ENCODE peak calls at places on chromosomes 7 and 10, in nine cellular contexts. U is psoas muscle, Q is fibroblast of lung, L is lower lobe of right lung, F is mammary epithelial cell, O is IMR-90, X is Karpas-422, Z is prostate gland, A is tibial artery. S is an unnamed sample. For H3K9me3 and H3K4me1, the result is how much of the 10 kb centered on the place peaks cover.

GRCh38 chr7:36261019-36261754 is 108.1 kb downstream of the EEPD1 start:
- DNase-seq in U (no peak), Q (peak), L (no peak), F (no peak), O (peak), X (peak), Z (peak), A (no peak), S (no peak)

GRCh38 chr10:132616995-132617780 is 79.6 kb downstream of the INPP5A start:
- DNase-seq in U (no peak), Q (no peak), L (no peak), F (no peak), O (no peak), X (no peak), Z (no peak), A (no peak), S (peak)

GRCh38 chr10:24118246-24118645 is 90.7 kb upstream of the KIAA1217 start:
- DNase-seq in U (no peak), Q (peak), L (no peak), F (no peak), O (no peak), X (no peak), Z (no peak), A (no peak), S (no peak)

GRCh38 chr10:100997364-100998182 is 2.0 kb upstream of the LZTS2 start:
- DNase-seq in U (peak), Q (peak), L (peak), F (peak), O (peak), X (peak), Z (peak), A (peak), S (peak)

GRCh38 chr10:114548662-114549061 is 109.4 kb downstream of the ABLIM1 start:
- DNase-seq in U (no peak), Q (peak), L (no peak), F (peak), O (peak), X (peak), Z (peak), A (no peak), S (no peak)

GRCh38 chr10:688621-689426 is 644 bp downstream of the DIP2C start:
- DNase-seq in U (peak), Q (peak), L (no peak), F (peak), O (peak), X (no peak), Z (peak), A (no peak), S (no peak)

GRCh38 chr10:20760450-20760849 is 136.7 kb downstream of the NEBL start:
- DNase-seq in U (no peak), Q (no peak), L (no peak), F (no peak), O (no peak), X (no peak), Z (no peak), A (no peak), S (no peak)

GRCh38 chr7:74164985-74165456 is 9.1 kb upstream of the EIF4H start:
- DNase-seq in U (no peak), Q (peak), L (no peak), F (no peak), O (peak), X (peak), Z (no peak), A (no peak), S (no peak)

GRCh38 chr10:118922226-118922625 is 107.3 kb upstream of the NANOS1 start:
- DNase-seq in U (no peak), Q (no peak), L (no peak), F (peak), O (no peak), X (no peak), Z (peak), A (no peak), S (no peak)

GRCh38 chr7:158843775-158844174 is 12.6 kb upstream of the DYNC2I1 start:
- DNase-seq in U (no peak), Q (no peak), L (no peak), F (no peak), O (no peak), X (no peak), Z (no peak), A (no peak), S (no peak)

DNA sequence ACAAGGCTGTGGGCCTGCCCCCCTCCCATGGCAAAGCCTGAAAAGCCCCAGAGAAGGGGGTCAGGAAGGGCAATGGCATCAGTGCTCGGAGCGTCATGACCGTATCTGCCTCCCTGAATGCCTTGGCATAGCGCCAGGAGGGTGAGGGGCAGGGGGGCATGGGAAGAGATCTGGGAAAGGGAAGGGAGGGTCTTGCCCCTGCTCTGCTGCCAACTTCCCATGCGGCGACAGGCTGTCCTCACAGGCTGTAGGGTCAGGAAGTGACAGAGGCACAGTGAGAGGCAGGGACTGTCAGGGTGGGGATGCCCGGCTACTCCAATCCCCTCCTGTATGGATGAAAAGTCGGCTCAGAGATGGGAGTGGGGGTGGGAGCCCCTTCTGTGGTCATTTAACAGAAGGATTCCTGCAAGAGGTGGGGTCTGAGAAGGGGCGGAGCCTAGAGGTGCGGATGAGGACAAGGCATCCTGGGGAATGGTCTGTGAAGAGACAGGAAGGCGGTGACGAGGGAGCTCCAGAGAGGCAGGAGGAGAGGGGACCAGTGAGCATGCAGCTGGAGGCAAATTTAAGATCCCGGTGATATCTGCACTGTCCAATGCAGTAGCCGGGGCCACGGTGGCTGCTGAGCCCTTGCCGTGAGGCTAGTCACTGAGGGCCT is 20.8 kb upstream of the UNC5B start:
- DNase-seq in U (no peak), Q (no peak), L (no peak), F (no peak), O (no peak), X (no peak), Z (no peak), A (no peak), S (no peak)
- H3K9me3 ChIP-seq in U (under half), Q (under half), L (under half), F (under half), O (under half), X (under half), Z (under half), A (under half), S (under half)

GRCh38 chr7:106744507-106745180 is 83.7 kb upstream of the CCDC71L start:
- DNase-seq in U (no peak), Q (no peak), L (no peak), F (no peak), O (no peak), X (no peak), Z (no peak), A (no peak), S (no peak)
- H3K4me1 ChIP-seq in U (under half), Q (under half), L (under half), F (under half), O (under half), X (under half), Z (under half), A (under half), S (under half)

DNA sequence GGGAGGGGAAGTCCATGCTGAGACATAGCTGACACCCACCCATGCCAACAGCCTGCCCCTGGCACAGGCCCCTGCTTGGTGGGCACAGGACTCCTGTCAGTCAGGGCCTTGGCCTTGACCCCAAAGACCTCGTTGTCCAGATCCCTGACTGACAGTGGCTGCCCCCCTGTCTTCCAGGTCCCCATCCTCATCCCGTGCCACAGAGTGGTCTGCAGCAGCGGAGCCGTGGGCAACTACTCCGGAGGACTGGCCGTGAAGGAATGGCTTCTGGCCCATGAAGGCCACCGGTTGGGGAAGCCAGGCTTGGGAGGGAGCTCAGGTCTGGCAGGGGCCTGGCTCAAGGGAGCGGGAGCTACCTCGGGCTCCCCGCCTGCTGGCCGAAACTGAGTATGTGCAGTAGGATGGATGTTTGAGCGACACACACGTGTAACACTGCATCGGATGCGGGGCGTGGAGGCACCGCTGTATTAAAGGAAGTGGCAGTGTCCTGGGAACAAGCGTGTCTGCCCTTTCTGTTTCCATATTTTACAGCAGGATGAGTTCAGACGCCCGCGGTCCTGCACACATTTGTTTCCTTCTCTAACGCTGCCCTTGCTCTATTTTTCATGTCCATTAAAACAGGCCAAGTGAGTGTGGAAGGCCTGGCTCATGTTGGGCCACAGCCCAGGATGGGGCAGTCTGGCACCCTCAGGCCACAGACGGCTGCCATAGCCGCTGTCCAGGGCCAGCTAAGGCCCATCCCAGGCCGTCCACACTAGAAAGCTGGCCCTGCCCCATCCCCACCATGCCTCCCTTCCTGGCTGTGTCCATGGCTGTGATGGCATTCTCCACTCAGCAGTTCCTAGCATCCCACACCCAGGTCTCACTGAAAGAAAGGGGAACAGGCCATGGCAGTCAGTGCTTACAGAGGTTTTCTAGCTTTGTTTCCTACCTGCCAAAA is 197.2 kb downstream of the EBF3 start:
- DNase-seq in U (no peak), Q (no peak), L (peak), F (no peak), O (no peak), X (no peak), Z (no peak), A (peak), S (no peak)
- H3K9me3 ChIP-seq in U (under half), Q (under half), L (under half), F (half or more), O (under half), X (under half), Z (under half), A (under half), S (under half)

GRCh38 chr10:97517096-97517750 is 18.5 kb downstream of the UBTD1 start:
- DNase-seq in U (no peak), Q (no peak), L (no peak), F (no peak), O (no peak), X (no peak), Z (no peak), A (no peak), S (no peak)
- H3K4me1 ChIP-seq in U (half or more), Q (under half), L (half or more), F (under half), O (under half), X (under half), Z (under half), A (under half), S (under half)

GRCh38 chr7:108452707-108453106 is 3.5 kb downstream of the NRCAM start:
- DNase-seq in U (no peak), Q (peak), L (no peak), F (peak), O (peak), X (peak), Z (no peak), A (no peak), S (no peak)

GRCh38 chr7:108450160-108450559 is 6.1 kb downstream of the NRCAM start:
- DNase-seq in U (no peak), Q (no peak), L (no peak), F (no peak), O (no peak), X (no peak), Z (no peak), A (no peak), S (no peak)

GRCh38 chr7:108448777-108449576 is 7.3 kb downstream of the NRCAM start:
- DNase-seq in U (no peak), Q (peak), L (no peak), F (no peak), O (no peak), X (no peak), Z (no peak), A (no peak), S (no peak)

GRCh38 chr7:108451296-108451848 is 4.9 kb downstream of the NRCAM start:
- DNase-seq in U (no peak), Q (no peak), L (no peak), F (no peak), O (no peak), X (no peak), Z (no peak), A (no peak), S (no peak)

GRCh38 chr7:108449577-108449920 is 6.7 kb downstream of the NRCAM start:
- DNase-seq in U (no peak), Q (no peak), L (no peak), F (no peak), O (no peak), X (no peak), Z (no peak), A (no peak), S (no peak)
- H3K9me3 ChIP-seq in U (under half), Q (under half), L (under half), F (under half), O (under half), X (under half), Z (under half), A (under half), S (under half)

DNA sequence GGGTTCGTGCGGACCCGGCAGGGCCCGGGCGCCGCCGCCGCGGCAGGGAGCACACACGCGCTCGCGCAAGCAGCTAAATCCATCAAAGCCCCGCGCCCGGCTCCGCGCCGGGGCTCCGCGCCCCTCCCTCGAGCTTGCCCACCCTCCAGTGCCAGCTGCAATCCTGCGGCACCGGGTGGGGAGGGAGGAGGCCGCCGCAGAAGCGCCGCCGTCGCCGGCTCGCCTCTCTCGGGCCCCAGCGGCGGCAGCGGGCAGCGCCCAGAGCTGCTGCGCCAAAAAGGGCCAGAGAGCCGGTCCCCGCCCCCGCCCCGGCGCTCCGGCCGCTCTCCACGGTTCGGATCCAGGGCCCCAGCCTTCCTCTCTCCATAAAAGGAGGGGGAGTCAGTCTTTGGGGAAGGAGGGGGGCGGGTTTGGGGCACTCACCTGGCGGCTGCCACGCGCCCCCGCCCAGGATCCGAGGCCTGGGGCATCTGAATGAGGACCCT is 370 bp upstream of the PDGFA start:
- DNase-seq in U (peak), Q (peak), L (peak), F (peak), O (peak), X (peak), Z (no peak), A (no peak), S (no peak)
- H3K4me1 ChIP-seq in U (under half), Q (under half), L (half or more), F (under half), O (under half), X (under half), Z (under half), A (half or more), S (under half)

DNA sequence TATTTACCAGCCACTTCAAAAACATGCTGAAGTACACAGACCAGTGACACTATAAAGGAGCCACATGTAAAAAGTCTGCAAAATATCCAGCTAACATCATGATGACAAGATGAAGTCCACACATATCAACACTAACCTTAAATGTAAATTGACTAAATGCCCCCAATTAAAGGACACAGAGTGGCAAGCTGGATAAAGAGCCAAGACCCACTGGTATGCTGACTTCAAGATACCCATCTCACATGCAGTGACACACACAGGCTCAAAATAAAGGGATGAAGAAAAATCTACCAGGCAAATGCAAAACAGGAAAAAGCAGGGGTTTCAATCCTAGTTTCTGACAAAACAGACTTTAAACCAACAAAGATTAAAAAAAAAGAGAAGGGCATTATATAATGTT is 12.9 kb upstream of the C10orf88 start:
- DNase-seq in U (no peak), Q (no peak), L (no peak), F (no peak), O (no peak), X (no peak), Z (no peak), A (no peak), S (no peak)
- H3K9me3 ChIP-seq in U (under half), Q (under half), L (under half), F (under half), O (under half), X (under half), Z (under half), A (under half), S (under half)

S was measured in Peyer's patch.